ENCODE peak calls at places on chromosomes 7 and 10, in eight cellular contexts. W, Z, E, A, M, R, V and L are unnamed samples.

GRCh38 chr10:93867481-93867880 is 26.3 kb upstream of the SLC35G1 start:
- DNase-seq in W (no peak), Z (no peak), E (no peak), A (no peak), M (no peak), R (no peak), V (no peak), L (no peak)

GRCh38 chr10:112374724-112375541 is 1.0 kb downstream of the ACSL5 start:
- DNase-seq in W (no peak), Z (no peak), E (no peak), A (no peak), M (no peak), R (no peak), V (no peak), L (no peak)

GRCh38 chr10:33067481-33067880 is 109.5 kb upstream of the ITGB1 start:
- DNase-seq in W (no peak), Z (no peak), E (no peak), A (no peak), M (no peak), R (no peak), V (no peak), L (no peak)

GRCh38 chr7:102125127-102125561 is 161.5 kb upstream of the SH2B2 start:
- DNase-seq in W (no peak), Z (peak; percentile 67), E (peak; percentile 70), A (peak; percentile 49), M (peak; percentile 53), R (peak; percentile 62), V (peak; percentile 84), L (peak; percentile 86)

GRCh38 chr7:71488308-71488707 is 356.4 kb downstream of the GALNT17 start:
- DNase-seq in W (no peak), Z (no peak), E (no peak), A (no peak), M (no peak), R (no peak), V (no peak), L (no peak)

GRCh38 chr10:104638861-104639594 is 2.1 kb upstream of the SORCS3 start:
- DNase-seq in W (no peak), Z (no peak), E (no peak), A (no peak), M (no peak), R (no peak), V (no peak), L (no peak)

GRCh38 chr7:84548366-84549085 is 353.9 kb upstream of the SEMA3A start:
- DNase-seq in W (no peak), Z (peak; percentile 21), E (no peak), A (no peak), M (no peak), R (no peak), V (no peak), L (no peak)

GRCh38 chr10:24650669-24651391 is 72.9 kb downstream of the ARHGAP21 start:
- DNase-seq in W (no peak), Z (no peak), E (no peak), A (no peak), M (no peak), R (no peak), V (no peak), L (no peak)

GRCh38 chr10:100939763-100940344 is 27.1 kb downstream of the SLF2 start:
- DNase-seq in W (no peak), Z (no peak), E (peak; percentile 42), A (no peak), M (peak; percentile 16), R (no peak), V (no peak), L (no peak)

GRCh38 chr10:103188853-103189252 is 4.2 kb downstream of the NT5C2 start:
- DNase-seq in W (no peak), Z (no peak), E (no peak), A (no peak), M (no peak), R (no peak), V (no peak), L (no peak)

GRCh38 chr7:143929224-143929920 is 5.7 kb upstream of the OR2F2 start:
- DNase-seq in W (no peak), Z (peak; percentile 18), E (no peak), A (no peak), M (no peak), R (no peak), V (peak; percentile 29), L (no peak)

GRCh38 chr10:49080071-49080470 is 35.3 kb downstream of the VSTM4 start:
- DNase-seq in W (no peak), Z (no peak), E (no peak), A (no peak), M (no peak), R (peak; percentile 64), V (peak; percentile 17), L (no peak)

DNA sequence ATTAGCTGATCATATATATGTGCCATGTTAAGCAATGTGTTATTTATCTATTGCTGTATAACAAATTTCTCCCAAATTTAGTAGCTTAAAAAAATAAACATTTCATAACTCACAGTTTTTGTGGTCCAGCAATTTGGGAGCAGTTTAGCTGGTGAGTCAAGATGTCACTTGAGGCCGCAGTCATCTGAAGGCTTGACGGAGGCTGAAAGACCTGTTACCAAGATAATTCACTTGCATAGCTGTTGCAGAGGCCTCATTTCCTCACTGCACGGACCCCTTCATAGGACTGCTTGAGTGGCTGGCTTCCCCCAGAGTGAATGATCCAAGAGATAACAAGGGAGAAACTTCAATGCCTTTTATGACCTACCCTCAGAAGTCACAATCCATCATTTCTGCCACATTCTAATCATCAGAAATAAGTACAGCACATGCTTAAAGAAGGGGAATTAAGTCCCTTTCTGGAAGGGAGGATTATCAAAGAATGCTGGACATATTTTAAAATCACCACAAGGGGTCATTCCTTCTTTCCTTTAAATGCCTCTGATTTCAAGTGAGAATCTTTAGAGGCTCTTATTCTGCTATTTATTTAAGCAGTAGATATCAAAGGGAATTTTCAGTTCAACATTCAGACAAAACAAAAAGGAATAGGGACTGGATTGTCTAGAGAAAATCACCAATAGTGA is 10.5 kb upstream of the SRPK2 start:
- DNase-seq in W (no peak), Z (no peak), E (no peak), A (no peak), M (no peak), R (no peak), V (peak; percentile 38), L (no peak)
- TF ChIP-seq CTCF in W (peak; percentile 21), Z (peak; percentile 31), E (peak; percentile 43), A (no peak), M (peak; percentile 59), R (no peak), V (no peak), L (no peak)

GRCh38 chr7:69803699-69804516 is 205.6 kb downstream of the AUTS2 start:
- DNase-seq in W (no peak), Z (no peak), E (no peak), A (no peak), M (no peak), R (no peak), V (no peak), L (no peak)
- H3K4me3 ChIP-seq in W (no peak overlapping the region), Z (no peak overlapping the region), E (no peak overlapping the region), A (no peak overlapping the region), M (no peak overlapping the region), R (no peak overlapping the region), V (no peak overlapping the region), L (no peak overlapping the region)

GRCh38 chr10:115903845-115904244 is 369.2 kb downstream of the GFRA1 start:
- DNase-seq in W (no peak), Z (no peak), E (no peak), A (no peak), M (no peak), R (no peak), V (no peak), L (no peak)
- TF ChIP-seq CTCF in W (no peak), Z (no peak), E (no peak), A (no peak), M (no peak), R (no peak), V (no peak), L (no peak)

GRCh38 chr10:66167816-66168215 is 758.0 kb upstream of the LRRTM3 start:
- DNase-seq in W (no peak), Z (no peak), E (no peak), A (no peak), M (no peak), R (no peak), V (peak; percentile 57), L (no peak)
- H3K4me3 ChIP-seq in W (no peak overlapping the region), Z (no peak overlapping the region), E (no peak overlapping the region), A (no peak overlapping the region), M (no peak overlapping the region), R (no peak overlapping the region), V (no peak overlapping the region), L (no peak overlapping the region)

GRCh38 chr10:99432881-99433280 is 2.5 kb upstream of the GOT1 start:
- DNase-seq in W (no peak), Z (no peak), E (no peak), A (no peak), M (no peak), R (no peak), V (no peak), L (no peak)

GRCh38 chr10:99431190-99431549 is 746 bp upstream of the GOT1 start:
- DNase-seq in W (peak; percentile 84), Z (peak; percentile 34), E (peak; percentile 2), A (no peak), M (no peak), R (peak; percentile 71), V (peak; percentile 40), L (peak; percentile 79)

GRCh38 chr10:99432047-99432446 is 1.6 kb upstream of the GOT1 start:
- DNase-seq in W (no peak), Z (no peak), E (no peak), A (no peak), M (no peak), R (no peak), V (no peak), L (no peak)

GRCh38 chr10:99435986-99436633 is 5.7 kb upstream of the GOT1 start:
- DNase-seq in W (no peak), Z (peak; percentile 25), E (peak; percentile 4), A (no peak), M (peak; percentile 23), R (no peak), V (peak; percentile 58), L (no peak)

DNA sequence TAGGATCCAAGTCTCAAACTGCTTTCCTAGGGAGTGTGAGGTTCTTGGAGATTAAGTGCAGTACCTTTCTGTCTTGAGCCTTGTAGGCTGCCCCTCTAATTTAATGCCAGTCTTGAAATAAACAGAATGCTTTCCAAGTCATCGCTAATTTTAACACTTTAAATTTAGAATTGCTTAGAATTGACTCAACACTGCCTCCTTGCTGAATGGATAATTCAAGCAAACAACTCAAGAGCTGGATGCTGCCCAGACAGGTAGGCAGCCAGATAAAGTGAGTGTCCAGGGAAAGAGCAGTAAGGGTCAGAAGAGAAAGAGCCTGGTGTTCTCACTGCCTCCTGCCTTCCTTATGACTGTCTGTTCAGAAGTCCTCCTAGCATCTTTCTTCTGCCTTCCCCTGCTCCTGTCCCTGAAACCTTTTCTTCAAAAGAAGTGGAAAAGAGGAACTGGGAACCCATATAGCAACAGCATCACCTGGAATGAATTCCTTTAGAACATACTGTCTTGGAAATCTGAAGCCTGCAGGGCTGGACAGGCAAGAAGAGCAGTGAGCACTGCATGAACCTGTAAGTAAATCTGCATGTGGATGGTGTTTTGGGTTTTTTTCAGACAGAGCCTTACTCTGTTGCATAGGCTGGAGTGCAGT is 3.1 kb upstream of the GOT1 start:
- DNase-seq in W (no peak), Z (no peak), E (no peak), A (no peak), M (no peak), R (no peak), V (peak; percentile 31), L (no peak)
- TF ChIP-seq CTCF in W (peak; percentile 23), Z (peak; percentile 15), E (peak; percentile 26), A (no peak), M (peak; percentile 30), R (no peak), V (peak; percentile 44), L (no peak)